ENCODE peak calls at places on chromosome 2, in seven cellular contexts. D, S, H, Q, J, W and F are unnamed samples.

GRCh38 chr2:203809084-203809521 is 58.5 kb upstream of the CTLA4 start:
- DNase-seq in D (no peak), H (peak), S (peak), W (no peak), Q (no peak), J (no peak), F (no peak)

GRCh38 chr2:121502781-121503180 is 27.9 kb upstream of the RNU4ATAC start:
- DNase-seq in S (no peak), W (peak), H (no peak), D (no peak), Q (no peak), J (no peak), F (no peak)

GRCh38 chr2:180033993-180034894 is 27.1 kb upstream of the CWC22 start:
- DNase-seq in S (peak), D (no peak), Q (no peak), W (no peak), J (no peak), H (peak), F (no peak)

GRCh38 chr2:219633276-219634065 is 6.0 kb downstream of the SLC4A3 start:
- DNase-seq in S (no peak), D (no peak), W (no peak), H (no peak), J (peak), Q (no peak), F (no peak)

GRCh38 chr2:216339456-216340279 is 32.6 kb downstream of the MARCHF4 start:
- DNase-seq in Q (no peak), S (no peak), J (peak), W (peak), D (no peak), H (peak), F (no peak)

GRCh38 chr2:121069434-121069969 is 215.5 kb downstream of the TFCP2L1 start:
- DNase-seq in J (no peak), D (no peak), W (no peak), Q (no peak), S (no peak), H (no peak), F (no peak)

GRCh38 chr2:158102446-158102845 is 770 bp downstream of the UPP2 start:
- DNase-seq in Q (no peak), J (no peak), W (no peak), H (no peak), D (no peak), S (peak), F (no peak)

GRCh38 chr2:236799391-236800048 is 229.9 kb downstream of the ACKR3 start:
- DNase-seq in S (no peak), D (no peak), W (no peak), H (no peak), J (no peak), Q (no peak), F (no peak)

GRCh38 chr2:239526666-239527415 is 126.0 kb upstream of the HDAC4 start:
- DNase-seq in H (no peak), S (no peak), Q (no peak), W (no peak), J (no peak), D (no peak), F (peak)

GRCh38 chr2:144596074-144596871 is 76.4 kb upstream of the ZEB2 start:
- DNase-seq in Q (no peak), H (peak), J (no peak), D (no peak), W (peak), S (peak), F (peak)

GRCh38 chr2:119606674-119607073 is 62.4 kb downstream of the CFAP221 start:
- DNase-seq in W (no peak), S (no peak), H (no peak), D (no peak), J (no peak), Q (no peak), F (no peak)

GRCh38 chr2:180359522-180360282 is 352.6 kb upstream of the CWC22 start:
- DNase-seq in S (no peak), Q (no peak), J (no peak), D (no peak), W (peak), H (peak), F (no peak)

GRCh38 chr2:25608718-25609117 is 64.7 kb downstream of the DTNB start:
- DNase-seq in D (no peak), Q (no peak), S (no peak), H (no peak), J (no peak), W (no peak), F (no peak)

GRCh38 chr2:197179744-197180498 is 130.7 kb downstream of the ANKRD44 start:
- DNase-seq in J (no peak), D (no peak), H (no peak), Q (no peak), S (peak), W (no peak), F (no peak)

GRCh38 chr2:185279999-185280398 is 458.6 kb upstream of the FSIP2 start:
- DNase-seq in D (peak), W (peak), H (peak), J (no peak), S (no peak), Q (no peak), F (no peak)

GRCh38 chr2:159982842-159983785 is 79.3 kb downstream of the PLA2R1 start:
- DNase-seq in D (no peak), Q (no peak), S (no peak), W (no peak), J (no peak), H (peak), F (no peak)

GRCh38 chr2:170005702-170006101 is 172.2 kb upstream of the MYO3B start:
- DNase-seq in J (no peak), W (no peak), H (peak), S (no peak), Q (no peak), D (peak), F (no peak)

GRCh38 chr2:175234153-175234552 is 52.6 kb upstream of the ATP5MC3 start:
- DNase-seq in H (no peak), Q (no peak), W (no peak), J (no peak), D (no peak), S (no peak), F (no peak)

GRCh38 chr2:234879671-234880455 is 72.0 kb upstream of the SH3BP4 start:
- DNase-seq in H (no peak), D (no peak), W (no peak), Q (no peak), J (no peak), S (peak), F (no peak)

GRCh38 chr2:15942711-15943345 is 2.5 kb downstream of the MYCN start:
- DNase-seq in D (no peak), H (peak), W (no peak), J (peak), Q (no peak), S (no peak), F (no peak)

GRCh38 chr2:38959938-38960608 is 70.4 kb downstream of the ARHGEF33 start:
- DNase-seq in S (peak), W (peak), H (peak), J (peak), D (no peak), Q (no peak), F (peak)